ENCODE peak calls at places on chromosome 22, in seven cellular contexts. I, M, Y, X, Z, U and C are unnamed samples.

GRCh38 chr22:20086101-20086599 is 6.1 kb downstream of the DGCR8 start:
- DNase-seq in I (no peak), M (no peak), Y (no peak), X (no peak), Z (no peak), U (no peak), C (no peak)

GRCh38 chr22:47713880-47714452 is 951.5 kb downstream of the TBC1D22A start:
- DNase-seq in I (no peak), M (peak; percentile 70), Y (no peak), X (no peak), Z (no peak), U (no peak), C (no peak)

GRCh38 chr22:46107089-46107664 is 43.1 kb upstream of the PPARA start:
- DNase-seq in I (no peak), M (no peak), Y (no peak), X (no peak), Z (no peak), U (no peak), C (no peak)

GRCh38 chr22:42745118-42745517 is 24.4 kb upstream of the A4GALT start:
- DNase-seq in I (no peak), M (no peak), Y (no peak), X (peak; percentile 75), Z (no peak), U (peak; percentile 60), C (peak; percentile 73)

GRCh38 chr22:40210814-40211213 is 33.1 kb downstream of the TNRC6B start:
- DNase-seq in I (no peak), M (no peak), Y (no peak), X (no peak), Z (no peak), U (no peak), C (no peak)

GRCh38 chr22:40037320-40037719 is 42.6 kb downstream of the FAM83F start:
- DNase-seq in I (no peak), M (no peak), Y (no peak), X (no peak), Z (no peak), U (no peak), C (no peak)

GRCh38 chr22:19094393-19094997 is 27.7 kb downstream of the DGCR2 start:
- DNase-seq in I (no peak), M (no peak), Y (no peak), X (no peak), Z (no peak), U (no peak), C (no peak)

GRCh38 chr22:19238900-19239299 is 52.6 kb downstream of the CLTCL1 start:
- DNase-seq in I (no peak), M (no peak), Y (no peak), X (no peak), Z (no peak), U (no peak), C (peak; percentile 13)

GRCh38 chr22:46897246-46897623 is 134.8 kb downstream of the TBC1D22A start:
- DNase-seq in I (peak; percentile 42), M (no peak), Y (no peak), X (no peak), Z (no peak), U (no peak), C (no peak)

GRCh38 chr22:40121463-40121862 is 56.3 kb upstream of the TNRC6B start:
- DNase-seq in I (no peak), M (no peak), Y (no peak), X (no peak), Z (no peak), U (no peak), C (no peak)

GRCh38 chr22:33898121-33898520 is 22.2 kb downstream of the LARGE1 start:
- DNase-seq in I (no peak), M (no peak), Y (no peak), X (no peak), Z (no peak), U (no peak), C (no peak)

GRCh38 chr22:20636075-20636812 is 128.8 kb downstream of the MED15 start:
- DNase-seq in I (no peak), M (no peak), Y (no peak), X (no peak), Z (no peak), U (no peak), C (no peak)

DNA sequence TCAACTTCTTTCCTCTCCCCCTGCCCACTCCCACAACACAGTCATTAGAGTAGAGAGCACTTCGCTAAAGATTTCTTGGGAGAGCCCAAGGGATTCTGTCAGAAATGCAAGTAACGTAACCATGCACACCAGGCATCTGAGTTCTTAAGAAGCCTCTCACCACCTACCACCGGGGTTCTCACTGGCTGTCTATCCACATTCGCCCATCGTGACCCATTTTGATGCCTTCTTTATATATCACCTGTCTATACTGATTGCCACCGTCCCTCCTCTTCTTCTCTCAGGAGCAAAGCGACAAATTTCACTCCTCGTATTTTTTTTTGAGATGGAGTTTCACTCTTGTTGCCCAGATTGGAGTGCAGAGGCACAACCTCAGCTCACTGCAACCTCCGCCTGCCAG is 23.9 kb upstream of the RASD2 start:
- DNase-seq in I (no peak), M (no peak), Y (no peak), X (no peak), Z (no peak), U (no peak), C (no peak)
- H3K4me3 ChIP-seq in I (no peak overlapping the region), M (no peak overlapping the region), Y (no peak overlapping the region), X (no peak overlapping the region), Z (no peak overlapping the region), U (no peak overlapping the region), C (no peak overlapping the region)

DNA sequence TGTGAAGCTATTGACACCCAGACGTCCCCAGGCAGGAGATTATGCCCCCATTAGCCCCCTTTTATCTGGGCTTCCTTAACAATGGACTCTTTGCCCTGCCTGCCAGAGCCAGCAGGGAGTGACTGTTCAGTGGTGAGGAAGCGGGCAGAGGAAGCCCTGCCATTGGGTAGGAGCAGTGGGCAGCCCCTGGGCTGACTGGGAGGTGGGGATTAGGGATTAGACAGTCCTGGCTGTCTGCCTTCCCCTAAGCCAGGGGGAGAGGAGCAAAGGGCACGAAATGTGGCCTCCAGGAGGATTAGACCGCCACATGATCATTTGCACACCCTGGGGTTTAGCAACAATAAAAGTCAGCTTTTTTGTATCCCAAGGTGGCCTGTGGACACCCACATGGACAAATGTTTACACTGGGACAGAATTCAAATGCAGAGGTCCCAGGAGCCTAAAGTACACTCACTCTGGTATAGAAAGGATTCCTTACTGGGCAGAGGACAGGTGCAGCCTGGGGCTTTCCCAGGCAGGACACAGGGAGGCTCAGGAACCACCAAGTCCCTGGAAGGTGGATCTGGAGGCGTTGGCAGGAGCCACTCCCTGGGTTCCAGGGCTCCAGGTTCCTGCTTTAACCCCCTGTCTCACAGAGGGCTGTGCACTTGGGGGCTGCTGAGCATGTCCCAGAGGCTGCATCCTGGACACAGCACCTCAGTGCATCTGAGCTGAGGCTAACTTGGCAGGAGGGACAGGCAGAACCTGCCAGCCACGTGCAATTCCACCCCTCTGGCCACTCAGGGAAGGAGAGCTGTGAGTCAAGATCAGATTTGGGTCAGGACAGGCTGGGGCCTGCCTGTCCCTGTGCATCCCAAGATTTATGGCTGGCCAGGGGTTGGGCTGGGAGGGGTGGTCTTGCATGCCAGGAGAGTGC is 2.1 kb downstream of the PNPLA3 start:
- DNase-seq in I (peak; percentile 92), M (no peak), Y (no peak), X (no peak), Z (peak; percentile 80), U (peak; percentile 25), C (no peak)
- H3K4me3 ChIP-seq in I (peak overlapping the region; percentile 87), M (no peak overlapping the region), Y (no peak overlapping the region), X (no peak overlapping the region), Z (peak overlapping the region; percentile 81), U (no peak overlapping the region), C (peak overlapping the region; percentile 49)

GRCh38 chr22:44329179-44329796 is 16.5 kb upstream of the SHISAL1 start:
- DNase-seq in I (no peak), M (no peak), Y (no peak), X (peak; percentile 27), Z (no peak), U (no peak), C (no peak)

GRCh38 chr22:44328762-44329161 is 16.0 kb upstream of the SHISAL1 start:
- DNase-seq in I (no peak), M (no peak), Y (no peak), X (no peak), Z (no peak), U (no peak), C (no peak)

GRCh38 chr22:44328326-44328725 is 15.6 kb upstream of the SHISAL1 start:
- DNase-seq in I (no peak), M (no peak), Y (no peak), X (no peak), Z (no peak), U (no peak), C (no peak)

GRCh38 chr22:44325718-44326548 is 13.2 kb upstream of the SHISAL1 start:
- DNase-seq in I (no peak), M (no peak), Y (no peak), X (peak; percentile 64), Z (no peak), U (peak; percentile 61), C (peak; percentile 54)

DNA sequence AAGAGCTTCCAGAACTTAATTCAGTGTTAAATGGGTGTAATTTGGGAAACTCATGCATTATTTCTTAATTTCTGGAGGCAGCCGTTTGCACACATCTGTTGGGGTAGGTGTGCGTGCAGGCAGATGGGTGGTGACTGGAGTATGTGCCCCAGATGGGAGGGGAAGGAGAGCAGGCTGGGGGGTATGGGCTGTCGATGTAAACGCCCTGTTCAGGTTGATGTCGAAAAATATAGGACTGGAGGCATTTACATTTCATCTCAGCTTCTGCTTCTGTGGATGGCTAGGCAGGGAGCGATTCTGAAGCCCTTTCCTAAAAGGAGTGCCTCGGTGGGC is 13.8 kb upstream of the SHISAL1 start:
- DNase-seq in I (no peak), M (no peak), Y (no peak), X (no peak), Z (no peak), U (no peak), C (peak; percentile 42)
- H3K4me3 ChIP-seq in I (no peak overlapping the region), M (peak overlapping the region; percentile 61), Y (no peak overlapping the region), X (peak overlapping the region; percentile 57), Z (no peak overlapping the region), U (no peak overlapping the region), C (peak overlapping the region; percentile 71)

GRCh38 chr22:22573047-22573889 is 14.2 kb upstream of the PRAME start:
- DNase-seq in I (peak; percentile 78), M (no peak), Y (no peak), X (no peak), Z (no peak), U (no peak), C (no peak)
- H3K4me3 ChIP-seq in I (no peak overlapping the region), M (no peak overlapping the region), Y (no peak overlapping the region), X (no peak overlapping the region), Z (no peak overlapping the region), U (no peak overlapping the region), C (no peak overlapping the region)

DNA sequence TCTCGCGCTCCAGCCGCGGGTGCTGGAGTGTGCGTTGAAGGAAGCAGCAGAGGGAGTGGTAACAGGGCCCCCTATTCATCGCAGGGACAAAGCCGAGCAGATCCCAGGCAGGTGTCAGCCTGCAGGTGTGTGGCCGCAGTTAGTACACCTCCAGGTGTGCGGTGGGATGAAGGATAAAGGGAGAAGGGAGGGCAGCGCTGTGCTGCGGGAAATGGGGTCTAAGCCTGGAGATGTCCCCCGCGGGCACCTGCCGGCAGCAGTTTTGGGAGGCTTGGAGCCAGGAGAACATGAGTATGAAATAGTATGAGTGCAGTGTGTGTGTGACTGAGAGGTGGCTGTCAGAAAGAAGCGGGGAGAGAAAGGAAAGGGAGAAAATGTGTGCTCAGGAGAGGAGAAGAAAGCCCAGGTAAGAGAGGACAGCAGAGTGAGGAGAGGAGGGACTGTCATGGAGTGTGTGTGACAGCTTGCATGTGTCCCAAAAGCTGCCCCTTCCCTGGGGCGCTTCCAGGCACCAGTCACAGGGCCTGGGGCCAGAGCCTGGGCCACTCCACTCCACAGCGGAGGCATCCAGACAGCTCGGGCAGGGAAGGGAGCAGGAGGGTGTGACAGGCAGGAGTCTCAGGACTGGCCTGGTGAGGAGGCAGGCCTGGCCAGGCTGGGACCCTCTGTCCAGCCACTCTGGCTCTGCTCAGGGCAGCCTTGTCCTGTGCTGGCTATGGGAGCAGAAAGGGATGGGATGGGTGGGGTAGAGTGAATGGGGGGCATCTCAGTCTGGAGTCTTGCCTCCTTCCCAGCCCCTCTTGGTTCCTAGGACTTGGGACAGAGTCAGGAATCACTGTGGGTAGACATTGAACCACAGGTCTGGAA is 831 bp downstream of the MMP11 start:
- DNase-seq in I (peak; percentile 69), M (no peak), Y (no peak), X (no peak), Z (no peak), U (no peak), C (no peak)
- H3K4me3 ChIP-seq in I (peak overlapping the region; percentile 78), M (peak overlapping the region; percentile 69), Y (peak overlapping the region; percentile 42), X (peak overlapping the region; percentile 41), Z (peak overlapping the region; percentile 77), U (peak overlapping the region; percentile 42), C (peak overlapping the region; percentile 55)